ENCODE peak calls at places on chromosomes 4 and X, in four cellular contexts. F is IMR-90, Q is endothelial cell of umbilical vein, X is neural progenitor cell. R is an unnamed sample. For H3K4me1, the result is how much of the 10 kb centered on the place peaks cover.

GRCh38 chr4:188091-188490 is 63.8 kb downstream of the ZNF718 start:
- DNase-seq in F (no peak), Q (no peak), X (no peak), R (no peak)

GRCh38 chrX:102712216-102712966 is at the start of gene GPRASP2:
- DNase-seq in F (no peak), Q (peak), X (peak), R (no peak)

GRCh38 chr4:54954656-54955388 is 170.6 kb downstream of the KDR start:
- DNase-seq in F (no peak), Q (peak), X (no peak), R (no peak)

GRCh38 chrX:57902633-57903032 is 7.6 kb downstream of the ZXDA start:
- DNase-seq in F (no peak), Q (no peak), X (no peak), R (no peak)

GRCh38 chr4:40132816-40133215 is 64.0 kb upstream of the RHOH start:
- DNase-seq in F (no peak), Q (no peak), X (no peak), R (no peak)

GRCh38 chr4:184165291-184165690 is 52.4 kb downstream of the ENPP6 start:
- DNase-seq in F (peak), Q (no peak), X (no peak), R (no peak)

GRCh38 chr4:153169811-153170210 is 34.4 kb upstream of the TRIM2 start:
- DNase-seq in F (no peak), Q (no peak), X (no peak), R (no peak)

GRCh38 chr4:44493924-44494323 is 45.3 kb upstream of the KCTD8 start:
- DNase-seq in F (no peak), Q (peak), X (peak), R (no peak)

GRCh38 chrX:7444967-7445366 is 297.0 kb upstream of the PUDP start:
- DNase-seq in F (no peak), Q (no peak), X (no peak), R (peak)

GRCh38 chr4:153522800-153523089 is 56.6 kb downstream of the TMEM131L start:
- DNase-seq in F (no peak), Q (no peak), X (no peak), R (no peak)

GRCh38 chr4:75423029-75423428 is 91.2 kb downstream of the RCHY1 start:
- DNase-seq in F (no peak), Q (no peak), X (no peak), R (no peak)

GRCh38 chr4:185734214-185734613 is 77.8 kb downstream of the SORBS2 start:
- DNase-seq in F (no peak), Q (no peak), X (no peak), R (no peak)

GRCh38 chr4:47669946-47670345 is 167.9 kb downstream of the CORIN start:
- DNase-seq in F (peak), Q (no peak), X (no peak), R (no peak)

GRCh38 chr4:143337600-143338287 is 1.1 kb downstream of the GAB1 start:
- DNase-seq in F (peak), Q (no peak), X (peak), R (no peak)

GRCh38 chr4:124480061-124480460 is 232.5 kb downstream of the ANKRD50 start:
- DNase-seq in F (no peak), Q (no peak), X (no peak), R (no peak)

GRCh38 chr4:51998837-51999236 is 21.3 kb downstream of the LRRC66 start:
- DNase-seq in F (no peak), Q (no peak), X (peak), R (no peak)

GRCh38 chr4:181161669-181162068 is 1081.5 kb upstream of the TENM3 start:
- DNase-seq in F (no peak), Q (no peak), X (no peak), R (no peak)

GRCh38 chr4:42568610-42569207 is 88.2 kb downstream of the ATP8A1 start:
- DNase-seq in F (peak), Q (peak), X (peak), R (peak)

GRCh38 chr4:22416403-22416802 is 99.5 kb downstream of the ADGRA3 start:
- DNase-seq in F (peak), Q (peak), X (no peak), R (no peak)

GRCh38 chr4:149784018-149784417 is 31.6 kb downstream of the IQCM start:
- DNase-seq in F (peak), Q (peak), X (no peak), R (no peak)

GRCh38 chr4:8916251-8916913 is 44.7 kb upstream of the HMX1 start:
- DNase-seq in F (no peak), Q (no peak), X (no peak), R (no peak)

GRCh38 chrX:150254909-150255308 is 108.2 kb upstream of the MAMLD1 start:
- DNase-seq in F (no peak), Q (no peak), X (no peak), R (no peak)

GRCh38 chr4:120299631-120300030 is 233.0 kb upstream of the MAD2L1 start:
- DNase-seq in F (no peak), Q (no peak), X (no peak), R (no peak)

GRCh38 chr4:81084029-81084428 is 53.5 kb downstream of the BMP3 start:
- DNase-seq in F (peak), Q (no peak), X (no peak), R (no peak)

GRCh38 chr4:15396157-15396800 is 31.6 kb upstream of the C1QTNF7 start:
- DNase-seq in F (peak), Q (peak), X (peak), R (no peak)

GRCh38 chr4:76067652-76068286 is 6.7 kb upstream of the ART3 start:
- DNase-seq in F (peak), Q (peak), X (peak), R (no peak)

DNA sequence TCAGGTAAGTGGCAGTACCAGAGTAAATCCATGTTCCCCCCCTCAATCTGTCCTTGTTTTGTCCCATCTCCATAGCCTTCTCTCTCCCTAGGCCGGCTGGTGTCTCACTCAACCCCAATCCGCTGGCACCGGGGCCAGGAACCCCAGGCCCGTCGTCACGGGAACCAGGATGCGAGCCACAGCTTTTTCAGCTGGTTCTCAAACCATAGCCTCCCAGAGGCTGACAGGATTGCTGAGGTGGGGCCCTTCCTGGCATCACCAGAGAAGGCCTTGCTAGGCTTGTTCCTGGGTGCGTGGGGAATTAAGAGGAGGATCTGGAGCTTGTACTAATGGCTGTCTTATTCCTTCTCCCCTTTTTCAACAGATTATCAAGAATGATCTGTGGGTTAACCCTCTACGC is 2.7 kb downstream of the TSPYL2 start:
- DNase-seq in F (no peak), Q (no peak), X (no peak), R (no peak)
- H3K4me1 ChIP-seq in F (under half), Q (under half), X (under half), R (under half)

GRCh38 chr4:138911903-138912713 is 103.5 kb upstream of the NOCT start:
- DNase-seq in F (no peak), Q (no peak), X (no peak), R (no peak)
- H3K9ac ChIP-seq in F (no peak), Q (no peak), X (no peak), R (no peak)

DNA sequence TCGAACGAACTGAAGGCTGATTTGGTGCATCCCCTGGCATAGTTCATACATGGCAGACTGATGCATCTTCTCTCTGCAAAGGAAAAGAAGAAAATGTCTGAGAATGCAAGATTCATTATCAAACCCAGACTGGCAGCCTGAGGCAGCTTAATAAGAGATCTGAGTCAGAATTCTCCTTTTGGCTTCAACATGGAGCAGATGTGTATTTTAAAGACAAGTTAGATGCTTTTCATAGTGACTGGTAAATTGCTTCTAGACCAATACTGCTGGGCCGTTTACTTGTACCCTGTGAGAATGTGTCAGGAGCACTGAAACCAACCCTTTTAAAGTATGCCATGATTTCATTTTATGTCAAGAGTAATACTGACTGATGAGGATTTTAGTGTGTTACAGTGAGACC is 322.0 kb downstream of the NR3C2 start:
- DNase-seq in F (no peak), Q (no peak), X (no peak), R (no peak)
- H3K4me2 ChIP-seq in F (no peak), Q (no peak), X (no peak), R (no peak)

GRCh38 chr4:7649411-7649740 is 214.6 kb upstream of the PSAPL1 start:
- DNase-seq in F (no peak), Q (no peak), X (no peak), R (no peak)

GRCh38 chr4:7648813-7649395 is 214.2 kb upstream of the PSAPL1 start:
- DNase-seq in F (no peak), Q (no peak), X (no peak), R (no peak)

GRCh38 chr4:7646384-7647061 is 211.8 kb upstream of the PSAPL1 start:
- DNase-seq in F (peak), Q (no peak), X (no peak), R (no peak)

GRCh38 chr4:7647211-7647931 is 212.6 kb upstream of the PSAPL1 start:
- DNase-seq in F (no peak), Q (no peak), X (no peak), R (no peak)

GRCh38 chr4:7647932-7648812 is 213.4 kb upstream of the PSAPL1 start:
- DNase-seq in F (peak), Q (peak), X (no peak), R (no peak)
- H3K4me1 ChIP-seq in F (under half), Q (under half), X (under half), R (under half)

GRCh38 chr4:147108409-147108808 is 162.7 kb upstream of the TTC29 start:
- DNase-seq in F (peak), Q (no peak), X (no peak), R (no peak)
- H3K9ac ChIP-seq in F (no peak), Q (no peak), X (no peak), R (no peak)

GRCh38 chr4:157045507-157046127 is 30.3 kb upstream of the GLRB start:
- DNase-seq in F (peak), Q (peak), X (peak), R (no peak)
- H3K4me2 ChIP-seq in F (peak), Q (no peak), X (no peak), R (peak)

DNA sequence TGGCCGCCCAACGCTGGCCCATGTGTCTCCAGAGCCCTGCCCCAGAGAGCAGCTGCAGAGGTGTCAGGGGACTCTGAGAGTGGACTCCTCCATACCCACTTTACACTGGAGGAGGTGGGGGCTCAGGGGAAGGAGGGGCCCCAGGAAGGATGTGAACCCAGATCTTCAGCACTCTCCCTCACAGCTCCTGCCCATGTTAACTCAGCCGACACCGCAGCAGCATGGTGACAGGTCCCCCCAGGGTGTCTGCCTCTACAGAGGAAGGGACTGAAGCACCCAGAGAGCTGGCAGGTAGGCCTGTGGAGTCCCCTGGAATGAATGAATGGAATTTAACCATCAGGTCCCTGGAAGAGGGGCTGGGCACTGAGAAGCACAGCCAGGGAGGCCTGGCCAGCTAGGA is 21.7 kb downstream of the SH3BP2 start:
- DNase-seq in F (no peak), Q (no peak), X (no peak), R (no peak)
- H3K4me1 ChIP-seq in F (under half), Q (under half), X (under half), R (under half)

DNA sequence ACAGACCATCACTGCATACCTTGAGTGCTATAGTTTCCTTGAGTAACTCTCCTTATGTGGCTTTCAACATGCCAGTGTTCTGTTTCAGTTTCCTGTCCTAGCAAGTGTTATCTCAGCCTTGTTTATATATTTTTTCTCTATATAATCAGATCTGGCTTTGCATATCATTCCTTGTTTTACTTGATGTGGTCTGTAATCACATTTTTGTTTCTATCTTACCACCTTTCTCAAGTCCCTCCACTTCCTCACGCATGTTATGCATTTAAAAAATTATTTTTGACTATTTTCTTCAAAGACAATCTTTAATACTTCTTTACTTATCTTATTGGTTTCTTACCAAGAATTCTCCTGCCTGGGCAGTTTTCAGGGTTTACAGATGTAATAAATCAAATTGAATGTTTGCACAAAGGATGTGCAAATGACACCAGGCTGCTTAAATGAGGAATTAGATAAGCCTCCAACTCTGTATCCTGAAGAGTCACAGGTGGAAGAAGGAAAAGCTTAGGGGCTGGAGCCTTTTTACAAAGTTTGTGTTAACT is 351.2 kb downstream of the BMPR1B start:
- DNase-seq in F (peak), Q (peak), X (no peak), R (no peak)
- H3K9ac ChIP-seq in F (no peak), Q (no peak), X (no peak), R (no peak)

DNA sequence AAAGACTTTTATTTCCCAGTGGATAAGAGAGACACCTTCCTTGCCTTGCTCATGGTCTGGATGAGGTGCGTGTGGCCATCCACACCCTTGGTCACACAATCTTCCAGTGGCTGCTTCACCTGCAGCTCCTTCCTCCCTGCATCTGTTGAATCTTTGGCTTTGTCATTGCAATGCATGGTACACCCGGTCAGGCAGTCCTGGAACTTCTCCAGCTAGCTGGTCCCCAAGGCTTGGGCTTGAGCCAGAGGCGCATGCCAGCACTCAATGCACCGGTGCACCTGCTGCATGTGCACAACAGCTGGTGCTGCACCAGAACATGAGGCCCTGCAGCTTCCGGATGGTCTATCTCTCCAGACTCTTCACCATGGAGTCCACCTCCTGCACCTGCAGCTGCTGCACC is 31.7 kb downstream of the SCML1 start:
- DNase-seq in F (no peak), Q (no peak), X (no peak), R (no peak)
- H3K4me2 ChIP-seq in F (no peak), Q (no peak), X (no peak), R (no peak)

R was measured in keratinocyte.